ENCODE peak calls at places on chromosome 3, in six cellular contexts. L is suprapubic skin, F is endodermal cell, A is PC-9, H is pancreas, T is GM23248. O is an unnamed sample.

GRCh38 chr3:67710396-67710795 is 56.0 kb upstream of the SUCLG2 start:
- DNase-seq in L (no peak), F (no peak), A (no peak), H (no peak), T (no peak), O (no peak)

GRCh38 chr3:152835311-152836102 is 576 bp downstream of the P2RY1 start:
- DNase-seq in L (peak; percentile 81), F (peak; percentile 85), A (peak; percentile 54), H (peak; percentile 74), T (peak; percentile 71), O (no peak)

GRCh38 chr3:96017556-96017955 is 796.8 kb upstream of the EPHA6 start:
- DNase-seq in L (no peak), F (no peak), A (no peak), H (no peak), T (no peak), O (no peak)

GRCh38 chr3:160704006-160704405 is 27.0 kb downstream of the ARL14 start:
- DNase-seq in L (no peak), F (no peak), A (no peak), H (no peak), T (peak; percentile 15), O (no peak)

GRCh38 chr3:53357457-53357856 is 10.1 kb upstream of the DCP1A start:
- DNase-seq in L (no peak), F (no peak), A (no peak), H (no peak), T (peak; percentile 28), O (no peak)

GRCh38 chr3:14791343-14791945 is 27.3 kb upstream of the FGD5 start:
- DNase-seq in L (peak; percentile 86), F (peak; percentile 95), A (no peak), H (peak; percentile 76), T (peak; percentile 64), O (no peak)

GRCh38 chr3:141926929-141927328 is 50.5 kb downstream of the ATP1B3 start:
- DNase-seq in L (peak; percentile 52), F (no peak), A (no peak), H (no peak), T (no peak), O (no peak)

GRCh38 chr3:161854232-161854771 is 357.7 kb downstream of the OTOL1 start:
- DNase-seq in L (no peak), F (peak; percentile 87), A (peak; percentile 41), H (peak; percentile 51), T (peak; percentile 45), O (no peak)

GRCh38 chr3:179151474-179151873 is 3.3 kb downstream of the PIK3CA start:
- DNase-seq in L (no peak), F (no peak), A (no peak), H (no peak), T (no peak), O (no peak)

GRCh38 chr3:11238880-11239279 is 33.3 kb upstream of the ATG7 start:
- DNase-seq in L (no peak), F (no peak), A (peak; percentile 91), H (no peak), T (peak; percentile 93), O (no peak)

GRCh38 chr3:100024520-100025303 is 89.6 kb downstream of the FILIP1L start:
- DNase-seq in L (no peak), F (no peak), A (peak; percentile 43), H (no peak), T (peak; percentile 41), O (peak; percentile 14)

GRCh38 chr3:42491876-42492507 is 10.5 kb upstream of the VIPR1 start:
- DNase-seq in L (peak; percentile 71), F (peak; percentile 32), A (no peak), H (no peak), T (no peak), O (no peak)

GRCh38 chr3:5072100-5072816 is 49.8 kb upstream of the ARL8B start:
- DNase-seq in L (no peak), F (no peak), A (no peak), H (no peak), T (no peak), O (no peak)

GRCh38 chr3:14505001-14505802 is 34.9 kb downstream of the GRIP2 start:
- DNase-seq in L (peak; percentile 69), F (peak; percentile 39), A (no peak), H (peak; percentile 44), T (no peak), O (no peak)

DNA sequence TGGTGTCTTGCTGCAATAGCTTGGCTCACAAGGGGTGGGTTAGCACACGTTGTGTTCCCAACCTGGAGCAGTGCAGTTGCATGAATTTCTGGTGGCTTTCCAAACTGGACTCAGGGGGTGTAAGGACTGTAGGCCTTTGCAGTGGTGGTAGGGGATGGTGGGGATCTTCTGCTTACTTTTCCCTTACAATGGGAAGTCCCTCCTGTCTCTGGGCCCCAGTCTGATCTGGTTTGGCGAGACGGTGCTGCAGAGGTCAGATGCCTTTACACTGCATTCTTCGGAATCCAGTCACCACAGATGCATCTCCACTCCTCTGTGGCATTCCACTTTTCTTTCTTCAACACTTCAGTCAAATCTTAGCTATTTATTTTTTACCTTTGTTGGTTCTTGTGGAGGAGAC is 132.1 kb downstream of the DOCK3 start:
- DNase-seq in L (no peak), F (peak; percentile 62), A (peak; percentile 91), H (no peak), T (peak; percentile 5), O (no peak)
- H3K27ac ChIP-seq in L (no peak overlapping the region), F (no peak overlapping the region), A (peak overlapping the region; percentile 96), H (no peak overlapping the region), T (no peak overlapping the region), O (no peak overlapping the region)

GRCh38 chr3:123021986-123022510 is 5.5 kb downstream of the SEMA5B start:
- DNase-seq in L (no peak), F (no peak), A (no peak), H (no peak), T (no peak), O (no peak)
- H3K27me3 ChIP-seq in L (peaks cover 52% of the 10 kb centered on the region), F (no peaks in the 10 kb centered on the region), A (peaks cover 78% of the 10 kb centered on the region), H (peaks cover 4% of the 10 kb centered on the region), T (peaks cover 91% of the 10 kb centered on the region), O (peaks cover 86% of the 10 kb centered on the region)

DNA sequence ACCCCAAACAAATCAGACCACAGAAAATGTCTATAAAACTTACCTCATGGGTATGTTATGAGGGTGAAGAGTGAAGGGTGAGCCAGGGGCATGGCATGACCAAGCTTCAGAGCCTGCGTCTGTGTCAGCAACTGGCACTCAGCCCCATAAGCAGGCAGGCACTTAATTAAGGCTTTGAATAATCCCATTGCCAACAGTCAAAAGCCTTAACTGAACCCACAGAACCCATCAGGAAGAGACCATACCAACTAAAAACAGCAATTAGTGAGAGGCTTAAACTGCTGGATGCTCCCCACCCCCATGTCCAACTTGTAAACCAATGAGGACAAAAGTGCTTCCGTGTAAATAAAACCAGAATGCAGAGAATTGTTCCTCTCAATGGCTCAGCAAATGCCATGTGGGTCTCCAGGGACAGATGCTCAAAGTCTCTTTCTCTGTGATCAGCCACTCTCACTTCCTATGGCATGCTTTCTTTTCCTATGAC is 126.0 kb downstream of the MYLK start:
- DNase-seq in L (no peak), F (no peak), A (peak; percentile 81), H (no peak), T (peak; percentile 88), O (peak; percentile 55)
- H3K27ac ChIP-seq in L (no peak overlapping the region), F (no peak overlapping the region), A (no peak overlapping the region), H (peak overlapping the region; percentile 2), T (peak overlapping the region; percentile 67), O (peak overlapping the region; percentile 64)

GRCh38 chr3:186211101-186211500 is 102.2 kb upstream of the ETV5 start:
- DNase-seq in L (no peak), F (no peak), A (no peak), H (no peak), T (no peak), O (no peak)
- H3K27me3 ChIP-seq in L (no peaks in the 10 kb centered on the region), F (no peaks in the 10 kb centered on the region), A (no peaks in the 10 kb centered on the region), H (no peaks in the 10 kb centered on the region), T (peaks cover 15% of the 10 kb centered on the region), O (no peaks in the 10 kb centered on the region)

GRCh38 chr3:107523361-107524213 is 825 bp downstream of the BBX start:
- DNase-seq in L (peak; percentile 81), F (peak; percentile 85), A (peak; percentile 43), H (peak; percentile 81), T (peak; percentile 71), O (peak; percentile 49)

GRCh38 chr3:107525954-107526305 is 3.2 kb downstream of the BBX start:
- DNase-seq in L (no peak), F (no peak), A (no peak), H (no peak), T (no peak), O (no peak)

GRCh38 chr3:107522510-107523360 is at the start of gene BBX:
- DNase-seq in L (peak; percentile 94), F (peak; percentile 97), A (peak; percentile 94), H (peak; percentile 90), T (peak; percentile 93), O (peak; percentile 94)

GRCh38 chr3:107524214-107525100 is 1.7 kb downstream of the BBX start:
- DNase-seq in L (no peak), F (peak; percentile 79), A (peak; percentile 72), H (peak; percentile 79), T (peak; percentile 76), O (peak; percentile 59)

DNA sequence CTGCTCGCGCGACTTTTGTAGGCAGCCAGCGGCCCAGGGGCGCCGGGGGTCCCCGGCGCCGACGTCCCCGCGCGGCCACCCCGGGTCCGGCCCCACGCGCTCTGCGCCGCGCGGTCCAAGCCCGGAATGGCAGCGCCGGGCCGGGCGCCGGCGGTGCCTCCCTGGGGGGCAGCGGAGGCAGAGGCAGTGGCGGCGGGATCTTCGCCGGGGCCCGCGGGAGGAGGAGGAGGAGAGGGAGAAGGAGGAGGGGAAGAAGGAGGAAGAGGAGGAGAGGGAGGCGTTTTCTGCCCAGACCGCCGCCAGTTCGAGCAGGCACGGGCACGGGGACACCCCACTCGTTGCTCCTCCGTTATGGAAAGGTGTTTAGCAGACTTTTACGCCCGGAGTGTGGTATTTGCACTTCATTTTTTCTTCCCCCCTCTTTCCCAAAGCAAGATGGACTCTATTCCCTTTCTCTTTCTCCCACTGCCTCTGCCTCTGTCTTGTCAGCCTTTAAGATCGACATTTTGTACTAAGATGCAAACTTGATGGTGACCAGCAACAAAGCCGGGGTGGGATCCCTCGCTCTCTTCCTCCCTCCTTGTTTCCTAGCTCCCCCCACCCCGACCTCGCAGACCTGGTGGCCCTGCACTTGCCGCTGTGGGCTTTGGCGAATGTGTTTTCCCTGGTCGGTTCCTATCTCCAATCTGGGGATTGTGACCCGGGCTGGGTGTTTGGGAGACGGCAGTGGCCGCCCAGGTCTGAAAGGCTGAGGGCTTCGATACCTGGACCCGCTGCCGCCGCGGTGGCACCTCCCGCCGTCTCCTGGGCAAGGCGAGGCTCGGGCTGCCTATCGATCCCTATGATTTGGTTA is 2.6 kb downstream of the BBX start:
- DNase-seq in L (peak; percentile 84), F (peak; percentile 80), A (peak; percentile 60), H (peak; percentile 73), T (peak; percentile 67), O (peak; percentile 44)
- H3K27ac ChIP-seq in L (peak overlapping the region; percentile 87), F (no peak overlapping the region), A (peak overlapping the region; percentile 12), H (peak overlapping the region; percentile 91), T (peak overlapping the region; percentile 70), O (peak overlapping the region; percentile 42)

GRCh38 chr3:135504084-135504685 is 461.3 kb upstream of the PPP2R3A start:
- DNase-seq in L (no peak), F (no peak), A (no peak), H (no peak), T (no peak), O (no peak)

GRCh38 chr3:135499426-135499825 is 466.1 kb upstream of the PPP2R3A start:
- DNase-seq in L (no peak), F (no peak), A (no peak), H (no peak), T (no peak), O (no peak)

GRCh38 chr3:135500034-135500433 is 465.5 kb upstream of the PPP2R3A start:
- DNase-seq in L (no peak), F (no peak), A (no peak), H (no peak), T (no peak), O (no peak)

GRCh38 chr3:135497979-135498378 is 467.5 kb upstream of the PPP2R3A start:
- DNase-seq in L (no peak), F (no peak), A (no peak), H (no peak), T (no peak), O (no peak)

GRCh38 chr3:135503429-135504083 is 462.0 kb upstream of the PPP2R3A start:
- DNase-seq in L (no peak), F (peak; percentile 97), A (no peak), H (peak; percentile 78), T (peak; percentile 79), O (peak; percentile 58)
- H3K27me3 ChIP-seq in L (no peaks in the 10 kb centered on the region), F (peaks cover 49% of the 10 kb centered on the region), A (peaks cover 78% of the 10 kb centered on the region), H (peaks cover 7% of the 10 kb centered on the region), T (peaks cover 18% of the 10 kb centered on the region), O (peaks cover 2% of the 10 kb centered on the region)